ENCODE peak calls at places on chromosomes 11 and 22, in four cellular contexts. One of them, this sample, is unnamed.

GRCh38 chr11:100640646-100641045 is 46.4 kb upstream of the ARHGAP42 start:
- DNase-seq in substantia nigra: no peak
- DNase-seq in AG04449: no peak
- DNase-seq in HFFc6: no peak
- DNase-seq in this sample: no peak

GRCh38 chr11:32418836-32419235 is 16.5 kb downstream of the WT1 start:
- DNase-seq in substantia nigra: no peak
- DNase-seq in HFFc6: no peak
- DNase-seq in AG04449: no peak
- DNase-seq in this sample: no peak

GRCh38 chr11:124841186-124841585 is 24.0 kb upstream of the ROBO3 start:
- DNase-seq in AG04449: no peak
- DNase-seq in substantia nigra: no peak
- DNase-seq in HFFc6: no peak
- DNase-seq in this sample: no peak

GRCh38 chr11:100632970-100633452 is 54.1 kb upstream of the ARHGAP42 start:
- DNase-seq in substantia nigra: no peak
- DNase-seq in HFFc6: no peak
- DNase-seq in AG04449: no peak
- DNase-seq in this sample: no peak

GRCh38 chr11:107606122-107606521 is 15.2 kb downstream of the ELMOD1 start:
- DNase-seq in AG04449: no peak
- DNase-seq in HFFc6: no peak
- DNase-seq in substantia nigra: no peak
- DNase-seq in this sample: no peak

GRCh38 chr11:6926208-6927029 is at the start of gene ZNF215:
- DNase-seq in AG04449: peak; percentile 24
- DNase-seq in substantia nigra: peak; percentile 3
- DNase-seq in HFFc6: peak; percentile 78
- DNase-seq in this sample: peak; percentile 91

GRCh38 chr11:60455531-60456042 is at the start of gene MS4A1:
- DNase-seq in substantia nigra: no peak
- DNase-seq in AG04449: no peak
- DNase-seq in HFFc6: no peak
- DNase-seq in this sample: no peak

GRCh38 chr11:78365381-78365792 is 52.2 kb downstream of the GAB2 start:
- DNase-seq in substantia nigra: no peak
- DNase-seq in AG04449: no peak
- DNase-seq in HFFc6: peak; percentile 33
- DNase-seq in this sample: peak; percentile 76

GRCh38 chr11:79076526-79077115 is 364.2 kb downstream of the TENM4 start:
- DNase-seq in AG04449: no peak
- DNase-seq in substantia nigra: no peak
- DNase-seq in HFFc6: no peak
- DNase-seq in this sample: peak; percentile 79

GRCh38 chr22:49586244-49586748 is 241.4 kb downstream of the BRD1 start:
- DNase-seq in substantia nigra: no peak
- DNase-seq in HFFc6: no peak
- DNase-seq in AG04449: no peak
- DNase-seq in this sample: no peak

GRCh38 chr11:34423300-34423699 is 15.4 kb upstream of the CAT start:
- DNase-seq in AG04449: no peak
- DNase-seq in HFFc6: no peak
- DNase-seq in substantia nigra: no peak
- DNase-seq in this sample: no peak

GRCh38 chr11:103862827-103863213 is 173.6 kb upstream of the DDI1 start:
- DNase-seq in AG04449: no peak
- DNase-seq in HFFc6: no peak
- DNase-seq in substantia nigra: no peak
- DNase-seq in this sample: no peak

GRCh38 chr11:16984229-16984628 is 30.0 kb downstream of the PLEKHA7 start:
- DNase-seq in AG04449: no peak
- DNase-seq in substantia nigra: no peak
- DNase-seq in HFFc6: no peak
- DNase-seq in this sample: no peak

GRCh38 chr22:45201678-45202332 is 38.1 kb downstream of the NUP50 start:
- DNase-seq in AG04449: peak; percentile 96
- DNase-seq in substantia nigra: no peak
- DNase-seq in HFFc6: peak; percentile 70
- DNase-seq in this sample: peak; percentile 67

GRCh38 chr11:2305862-2306823 is 4.3 kb downstream of the TSPAN32 start:
- DNase-seq in HFFc6: peak; percentile 63
- DNase-seq in substantia nigra: no peak
- DNase-seq in AG04449: peak; percentile 24
- DNase-seq in this sample: peak; percentile 89

GRCh38 chr11:133581091-133581490 is 48.8 kb upstream of the OPCML start:
- DNase-seq in AG04449: no peak
- DNase-seq in substantia nigra: no peak
- DNase-seq in HFFc6: no peak
- DNase-seq in this sample: no peak

GRCh38 chr11:67996622-67997459 is 7.1 kb downstream of the UNC93B1 start:
- DNase-seq in substantia nigra: no peak
- DNase-seq in AG04449: no peak
- DNase-seq in HFFc6: no peak
- DNase-seq in this sample: peak; percentile 44

GRCh38 chr11:44694443-44694842 is 32.3 kb upstream of the TSPAN18 start:
- DNase-seq in AG04449: no peak
- DNase-seq in substantia nigra: no peak
- DNase-seq in HFFc6: no peak
- DNase-seq in this sample: no peak

GRCh38 chr11:87355614-87356013 is 317.9 kb downstream of the TMEM135 start:
- DNase-seq in AG04449: no peak
- DNase-seq in substantia nigra: no peak
- DNase-seq in HFFc6: no peak
- DNase-seq in this sample: no peak

GRCh38 chr11:46039990-46040389 is 81.3 kb downstream of the PHF21A start:
- DNase-seq in substantia nigra: no peak
- DNase-seq in AG04449: peak; percentile 31
- DNase-seq in HFFc6: peak; percentile 50
- DNase-seq in this sample: peak; percentile 36

GRCh38 chr22:35426801-35427140 is 26.8 kb downstream of the MCM5 start:
- DNase-seq in HFFc6: no peak
- DNase-seq in substantia nigra: no peak
- DNase-seq in AG04449: no peak
- DNase-seq in this sample: no peak

GRCh38 chr22:35684270-35684700 is 33.4 kb upstream of the APOL5 start:
- DNase-seq in AG04449: no peak
- DNase-seq in substantia nigra: no peak
- DNase-seq in HFFc6: peak; percentile 20
- DNase-seq in this sample: peak; percentile 68

GRCh38 chr11:86919557-86920210 is 35.5 kb downstream of the FZD4 start:
- DNase-seq in substantia nigra: no peak
- DNase-seq in AG04449: no peak
- DNase-seq in HFFc6: peak; percentile 68
- DNase-seq in this sample: peak; percentile 62

GRCh38 chr22:50019316-50019715 is 6.8 kb upstream of the IL17REL start:
- DNase-seq in substantia nigra: no peak
- DNase-seq in AG04449: no peak
- DNase-seq in HFFc6: no peak
- DNase-seq in this sample: no peak

GRCh38 chr11:7256943-7257342 is 5.2 kb downstream of the SYT9 start:
- DNase-seq in HFFc6: no peak
- DNase-seq in AG04449: no peak
- DNase-seq in substantia nigra: no peak
- DNase-seq in this sample: no peak

GRCh38 chr22:47626428-47627390 is 864.3 kb downstream of the TBC1D22A start:
- DNase-seq in substantia nigra: no peak
- DNase-seq in HFFc6: no peak
- DNase-seq in AG04449: no peak
- DNase-seq in this sample: no peak

GRCh38 chr11:43576834-43577521 is 103.6 kb upstream of the HSD17B12 start:
- DNase-seq in substantia nigra: peak; percentile 31
- DNase-seq in AG04449: no peak
- DNase-seq in HFFc6: peak; percentile 34
- DNase-seq in this sample: peak; percentile 84

GRCh38 chr22:48702573-48703264 is 1125.0 kb downstream of the BRD1 start:
- DNase-seq in AG04449: no peak
- DNase-seq in HFFc6: no peak
- DNase-seq in substantia nigra: peak; percentile 87
- DNase-seq in this sample: no peak

GRCh38 chr22:30754971-30755759 is 60.5 kb downstream of the OSBP2 start:
- DNase-seq in HFFc6: peak; percentile 64
- DNase-seq in AG04449: peak; percentile 46
- DNase-seq in substantia nigra: peak; percentile 31
- DNase-seq in this sample: peak; percentile 91

GRCh38 chr11:2554338-2555240 is 109.8 kb downstream of the KCNQ1 start:
- DNase-seq in HFFc6: no peak
- DNase-seq in substantia nigra: no peak
- DNase-seq in AG04449: no peak
- DNase-seq in this sample: no peak

GRCh38 chr22:25057013-25057881 is 104.7 kb downstream of the KIAA1671 start:
- DNase-seq in HFFc6: no peak
- DNase-seq in AG04449: no peak
- DNase-seq in substantia nigra: peak; percentile 34
- DNase-seq in this sample: peak; percentile 74

GRCh38 chr22:37166675-37167066 is 17.0 kb upstream of the IL2RB start:
- DNase-seq in AG04449: no peak
- DNase-seq in HFFc6: peak; percentile 56
- DNase-seq in substantia nigra: peak; percentile 76
- DNase-seq in this sample: peak; percentile 93